ENCODE peak calls at places on chromosomes 13 and 19, in eight cellular contexts. P is SK-N-SH, Q is GM06990, T is PC-9, H is bronchial epithelial cell, S is neuronal stem cell, V is brain microvascular endothelial cell, B is GM23338. R is an unnamed sample. For H3K36me3, the result is how much of the 10 kb centered on the place peaks cover.

GRCh38 chr19:9885077-9885552 is 50.0 kb downstream of the PIN1 start:
- DNase-seq in H (no peak), P (peak), Q (no peak), V (peak), B (peak), T (no peak), S (no peak), R (no peak)

GRCh38 chr19:35712910-35713845 is 4.6 kb upstream of the KMT2B start:
- DNase-seq in Q (peak), P (no peak), B (peak), T (no peak), S (no peak), H (no peak), V (no peak), R (no peak)

GRCh38 chr19:54257116-54257480 is at the start of gene LILRB5:
- DNase-seq in S (no peak), B (no peak), H (no peak), Q (no peak), T (no peak), V (no peak), P (no peak), R (no peak)

GRCh38 chr13:61128850-61129645 is 286.6 kb downstream of the PCDH20 start:
- DNase-seq in T (no peak), B (no peak), P (no peak), H (peak), V (no peak), S (no peak), Q (no peak), R (no peak)

GRCh38 chr13:42745655-42746054 is 35.7 kb upstream of the FAM216B start:
- DNase-seq in B (no peak), P (no peak), H (peak), S (no peak), Q (no peak), V (no peak), T (no peak), R (no peak)

GRCh38 chr13:23609414-23610186 is 39.4 kb downstream of the TNFRSF19 start:
- DNase-seq in S (no peak), H (peak), Q (no peak), T (no peak), P (no peak), V (peak), B (no peak), R (peak)

GRCh38 chr13:90447735-90448103 is 899.8 kb upstream of the MIR17HG start:
- DNase-seq in P (no peak), H (peak), S (no peak), B (peak), T (peak), V (peak), Q (no peak), R (no peak)

GRCh38 chr13:26829716-26830115 is 69.1 kb upstream of the GPR12 start:
- DNase-seq in P (no peak), T (no peak), S (no peak), H (no peak), V (no peak), B (no peak), Q (no peak), R (no peak)

GRCh38 chr19:17719730-17720486 is 628 bp downstream of the MAP1S start:
- DNase-seq in V (no peak), H (peak), S (no peak), T (peak), Q (no peak), B (peak), P (peak), R (no peak)

GRCh38 chr19:310781-311496 is 19.7 kb upstream of the PLPP2 start:
- DNase-seq in Q (no peak), B (no peak), V (no peak), S (no peak), T (no peak), H (no peak), P (peak), R (no peak)

GRCh38 chr19:310141-310651 is 19.0 kb upstream of the PLPP2 start:
- DNase-seq in B (peak), S (no peak), T (no peak), Q (no peak), P (peak), V (no peak), H (no peak), R (no peak)

GRCh38 chr19:313169-313987 is 22.2 kb upstream of the PLPP2 start:
- DNase-seq in P (no peak), S (no peak), Q (no peak), T (no peak), H (no peak), B (no peak), V (no peak), R (no peak)

GRCh38 chr19:313988-314815 is 23.0 kb upstream of the PLPP2 start:
- DNase-seq in H (no peak), T (no peak), S (no peak), V (no peak), P (no peak), Q (no peak), B (no peak), R (no peak)

GRCh38 chr19:311813-312261 is 20.6 kb upstream of the PLPP2 start:
- DNase-seq in B (no peak), P (no peak), S (no peak), V (no peak), H (no peak), Q (no peak), T (no peak), R (no peak)
- H3K36me3 ChIP-seq in B (under half), P (under half), S (under half), V (half or more), H (under half), Q (under half), T (under half), R (under half)

GRCh38 chr19:40411125-40411842 is 1.9 kb downstream of the PRX start:
- DNase-seq in Q (peak), B (no peak), V (no peak), T (no peak), P (peak), S (no peak), H (no peak), R (peak)
- H3K4me3 ChIP-seq in Q (no peak), B (no peak), V (no peak), T (no peak), P (no peak), S (no peak), H (no peak), R (peak)

GRCh38 chr13:40562975-40563349 is 103.5 kb downstream of the FOXO1 start:
- DNase-seq in H (no peak), T (no peak), B (no peak), V (no peak), Q (peak), S (no peak), P (no peak), R (no peak)
- H3K36me3 ChIP-seq in H (under half), T (under half), B (under half), V (under half), Q (under half), S (under half), P (under half), R (under half)

DNA sequence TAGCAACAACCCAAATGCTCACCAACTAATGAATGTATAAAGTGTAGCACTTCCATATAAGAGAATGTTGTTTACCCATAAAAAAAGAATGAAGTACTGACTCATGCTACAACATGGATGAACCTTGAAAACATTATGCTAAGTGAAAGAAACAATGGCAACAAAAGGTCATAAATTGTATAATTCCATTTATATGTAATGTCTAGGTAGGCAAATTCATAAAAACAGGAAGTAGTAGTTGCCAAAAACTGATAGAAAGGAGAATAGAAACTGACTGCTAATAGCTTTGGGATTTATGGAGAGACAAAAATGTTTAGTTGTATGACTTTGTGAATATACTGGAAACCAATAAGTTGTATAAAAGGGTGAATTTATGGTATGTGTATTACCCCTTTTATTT is 21.6 kb downstream of the MYCBP2 start:
- DNase-seq in B (no peak), H (no peak), T (no peak), P (no peak), Q (no peak), V (no peak), S (no peak), R (no peak)
- H3K4me3 ChIP-seq in B (no peak), H (no peak), T (no peak), P (no peak), Q (no peak), V (no peak), S (no peak), R (no peak)

DNA sequence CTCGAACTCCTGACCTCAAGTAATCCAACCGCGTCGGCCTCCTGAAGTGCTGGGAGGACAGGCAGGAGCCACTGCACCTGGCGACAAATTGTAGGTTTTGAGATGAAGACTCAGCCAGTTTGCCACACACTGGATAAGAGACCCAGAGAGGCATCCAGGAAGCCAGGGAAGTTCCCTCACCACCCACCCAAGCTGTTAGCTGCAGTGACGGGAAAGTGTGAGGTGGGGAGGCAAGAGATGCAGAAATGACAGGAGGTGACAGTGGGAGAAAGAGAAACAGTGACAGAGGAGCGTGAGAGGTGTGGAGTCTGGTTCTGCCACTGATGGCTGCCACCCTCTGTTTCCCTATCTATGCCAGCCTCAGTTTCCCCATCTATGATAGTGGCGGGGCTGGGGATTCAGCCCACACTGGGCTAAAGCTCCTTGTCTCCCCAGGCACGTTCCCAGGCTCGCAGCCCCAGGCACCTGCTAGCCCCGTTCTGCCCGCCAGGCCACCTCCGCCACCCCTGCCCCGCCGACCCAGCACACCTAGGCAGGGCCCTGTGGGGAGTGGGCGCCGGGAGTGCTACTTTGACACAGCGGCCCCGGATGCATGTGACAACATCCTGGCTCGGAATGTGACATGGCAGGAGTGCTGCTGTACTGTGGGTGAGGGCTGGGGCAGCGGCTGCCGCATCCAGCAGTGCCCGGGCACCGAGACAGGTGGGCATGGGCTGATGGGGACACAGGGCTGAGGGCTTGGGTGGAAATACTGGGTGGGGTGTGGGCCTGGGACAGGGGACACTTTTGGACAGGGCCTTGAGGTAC is 21.0 kb downstream of the LTBP4 start:
- DNase-seq in P (peak), B (no peak), S (no peak), H (no peak), Q (no peak), V (no peak), T (no peak), R (no peak)
- H3K36me3 ChIP-seq in P (under half), B (under half), S (under half), H (under half), Q (under half), V (under half), T (under half), R (under half)

DNA sequence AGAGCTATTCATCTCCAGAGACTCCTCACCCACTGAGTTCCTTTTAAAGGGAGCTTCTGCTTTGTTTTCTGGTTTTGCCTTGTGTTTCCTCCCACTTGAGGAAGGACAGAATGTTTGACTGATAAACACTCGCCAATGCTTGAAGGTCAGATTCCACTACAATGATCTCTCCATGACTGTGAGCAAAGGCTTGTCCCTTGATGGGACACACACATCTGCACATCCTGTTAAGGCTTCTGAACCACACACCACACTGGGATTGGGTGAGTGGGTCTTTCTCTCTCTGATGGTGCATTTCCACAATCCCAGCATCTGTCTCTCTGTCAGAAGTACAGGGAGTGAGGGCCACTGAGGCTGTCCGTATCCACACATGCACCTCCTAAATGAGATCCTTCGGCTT is 245.3 kb downstream of the IRS2 start:
- DNase-seq in Q (no peak), V (no peak), H (no peak), P (no peak), S (no peak), T (no peak), B (no peak), R (no peak)
- H3K4me3 ChIP-seq in Q (no peak), V (no peak), H (no peak), P (no peak), S (no peak), T (no peak), B (no peak), R (no peak)

GRCh38 chr13:114029866-114030625 is 56.2 kb upstream of the C13orf46 start:
- DNase-seq in V (no peak), T (no peak), P (no peak), Q (no peak), S (no peak), B (no peak), H (no peak), R (no peak)

GRCh38 chr13:114027046-114027760 is 53.3 kb upstream of the C13orf46 start:
- DNase-seq in Q (no peak), V (no peak), T (no peak), S (no peak), H (no peak), P (no peak), B (no peak), R (peak)

GRCh38 chr13:114025432-114026127 is 51.7 kb upstream of the C13orf46 start:
- DNase-seq in V (peak), S (no peak), Q (peak), H (no peak), B (no peak), T (no peak), P (peak), R (no peak)

GRCh38 chr13:114026128-114026880 is 52.4 kb upstream of the C13orf46 start:
- DNase-seq in B (no peak), T (no peak), V (no peak), S (no peak), H (no peak), Q (no peak), P (no peak), R (no peak)

DNA sequence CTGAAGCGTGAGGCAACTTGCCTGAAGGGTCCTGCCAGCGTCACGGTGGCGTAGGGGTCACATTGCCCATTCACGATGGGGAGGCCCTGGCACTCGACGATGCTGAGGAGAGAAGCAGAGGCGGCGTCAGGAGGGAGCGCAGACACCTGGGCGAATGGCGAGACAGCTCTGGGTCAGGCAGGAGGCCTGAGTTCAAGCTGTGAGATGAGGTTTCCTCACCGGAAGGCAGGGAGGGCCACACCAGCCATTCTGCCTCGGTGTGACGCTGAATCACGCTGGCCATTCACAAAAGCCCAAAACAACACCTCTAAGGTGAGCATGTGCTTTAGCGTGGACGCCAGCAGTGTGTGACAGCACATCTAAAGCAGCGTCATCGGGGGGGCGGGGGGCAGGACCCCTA is 54.0 kb upstream of the C13orf46 start:
- DNase-seq in S (no peak), B (no peak), P (no peak), Q (no peak), T (no peak), V (no peak), H (no peak), R (no peak)
- H3K36me3 ChIP-seq in S (under half), B (under half), P (under half), Q (under half), T (under half), V (half or more), H (under half), R (under half)

R was measured in adrenal gland.